ENCODE peak calls at places on chromosome 19, in seven cellular contexts. E is RWPE1, Q is HT1080, I is RPMI7951, X is body of pancreas, V is dermis microvascular lymphatic vessel endothelial cell, M is T-helper 1 cell. J is an unnamed sample.

GRCh38 chr19:41297628-41298326 is 12.2 kb upstream of the CCDC97 start:
- DNase-seq in I (no peak), M (no peak), Q (no peak), V (no peak), X (peak; percentile 34), E (no peak), J (no peak)

GRCh38 chr19:14006766-14007562 is 844 bp upstream of the RFX1 start:
- DNase-seq in X (peak; percentile 87), Q (no peak), I (no peak), M (no peak), V (no peak), E (peak; percentile 79), J (no peak)

GRCh38 chr19:7699003-7699402 is 2.9 kb downstream of the FCER2 start:
- DNase-seq in M (no peak), E (no peak), Q (no peak), V (no peak), X (no peak), I (no peak), J (no peak)

GRCh38 chr19:18053571-18054219 is 33.0 kb downstream of the IL12RB1 start:
- DNase-seq in M (no peak), Q (no peak), E (no peak), I (peak; percentile 71), V (peak; percentile 56), X (no peak), J (no peak)

GRCh38 chr19:6760606-6761005 is 6.6 kb downstream of the SH2D3A start:
- DNase-seq in M (no peak), V (no peak), X (no peak), Q (no peak), I (no peak), E (no peak), J (no peak)

GRCh38 chr19:12773571-12773970 is 1.8 kb downstream of the HOOK2 start:
- DNase-seq in Q (peak; percentile 42), V (no peak), X (no peak), I (peak; percentile 47), M (no peak), E (peak; percentile 21), J (no peak)

GRCh38 chr19:10760268-10760944 is 42.5 kb downstream of the DNM2 start:
- DNase-seq in M (no peak), Q (peak; percentile 24), X (no peak), E (no peak), I (peak; percentile 78), V (no peak), J (no peak)

GRCh38 chr19:35029737-35030256 is 473 bp upstream of the SCN1B start:
- DNase-seq in V (no peak), Q (no peak), I (no peak), X (no peak), M (no peak), E (no peak), J (no peak)

GRCh38 chr19:10935371-10936059 is 6.9 kb downstream of the TIMM29 start:
- DNase-seq in I (no peak), V (no peak), E (no peak), Q (no peak), X (no peak), M (no peak), J (no peak)

GRCh38 chr19:5200844-5201243 is 139.8 kb downstream of the PTPRS start:
- DNase-seq in M (no peak), Q (no peak), X (no peak), V (no peak), I (peak; percentile 15), E (no peak), J (no peak)

GRCh38 chr19:3653865-3654513 is 27.4 kb upstream of the CACTIN start:
- DNase-seq in V (peak; percentile 18), M (no peak), I (no peak), X (no peak), E (no peak), Q (no peak), J (no peak)

GRCh38 chr19:46753420-46754155 is 7.3 kb upstream of the STRN4 start:
- DNase-seq in V (peak; percentile 55), Q (no peak), M (peak; percentile 69), E (no peak), X (peak; percentile 87), I (peak; percentile 42), J (no peak)

GRCh38 chr19:18895828-18896341 is at the start of gene CERS1:
- DNase-seq in I (no peak), E (no peak), X (no peak), V (peak; percentile 45), M (no peak), Q (no peak), J (no peak)

GRCh38 chr19:49887653-49888477 is 8.8 kb downstream of the IL4I1 start:
- DNase-seq in M (no peak), I (no peak), V (no peak), Q (no peak), X (no peak), E (no peak), J (no peak)

GRCh38 chr19:2335848-2336247 is 7.4 kb downstream of the SPPL2B start:
- DNase-seq in X (no peak), E (no peak), M (no peak), V (no peak), Q (no peak), I (no peak), J (no peak)

GRCh38 chr19:35034005-35034502 is 3.8 kb downstream of the SCN1B start:
- DNase-seq in V (no peak), I (no peak), M (no peak), E (no peak), Q (no peak), X (no peak), J (no peak)

GRCh38 chr19:2517881-2518601 is 42.1 kb downstream of the GADD45B start:
- DNase-seq in X (no peak), M (no peak), V (no peak), I (no peak), E (no peak), Q (no peak), J (peak; percentile 76)

GRCh38 chr19:3397266-3398022 is 31.1 kb downstream of the NFIC start:
- DNase-seq in V (no peak), I (peak; percentile 49), X (peak; percentile 81), Q (peak; percentile 63), E (peak; percentile 13), M (no peak), J (no peak)

GRCh38 chr19:8887364-8887763 is 55.2 kb downstream of the MBD3L1 start:
- DNase-seq in V (no peak), E (no peak), I (no peak), M (no peak), X (no peak), Q (no peak), J (no peak)

GRCh38 chr19:2199215-2199614 is 35.5 kb downstream of the DOT1L start:
- DNase-seq in Q (no peak), I (no peak), M (no peak), E (no peak), V (peak; percentile 5), X (no peak), J (no peak)

GRCh38 chr19:42095814-42096230 is 19.9 kb downstream of the ZNF574 start:
- DNase-seq in V (no peak), X (no peak), I (no peak), M (no peak), E (no peak), Q (no peak), J (no peak)

GRCh38 chr19:38392707-38393308 is 4.3 kb downstream of the SPRED3 start:
- DNase-seq in I (peak; percentile 59), Q (peak; percentile 33), M (no peak), E (no peak), V (no peak), X (no peak), J (no peak)

GRCh38 chr19:50660083-50660366 is 10.8 kb downstream of the C19orf81 start:
- DNase-seq in X (no peak), Q (no peak), M (no peak), E (no peak), I (no peak), V (no peak), J (no peak)

GRCh38 chr19:2330632-2331284 is 2.3 kb downstream of the SPPL2B start:
- DNase-seq in I (no peak), V (no peak), M (no peak), E (no peak), Q (no peak), X (peak; percentile 78), J (no peak)

GRCh38 chr19:9947441-9947840 is 11.1 kb upstream of the OLFM2 start:
- DNase-seq in M (no peak), E (no peak), Q (no peak), X (no peak), I (no peak), V (no peak), J (no peak)

GRCh38 chr19:39850892-39851291 is 4.7 kb upstream of the FBL start:
- DNase-seq in M (no peak), Q (no peak), I (no peak), E (no peak), X (no peak), V (no peak), J (no peak)

GRCh38 chr19:47613165-47614146 is 4.5 kb downstream of the BICRA start:
- DNase-seq in E (no peak), Q (peak; percentile 10), I (no peak), M (no peak), V (peak; percentile 64), X (no peak), J (peak; percentile 60)

GRCh38 chr19:50358483-50359431 is 6.7 kb downstream of the NAPSA start:
- DNase-seq in E (peak; percentile 79), V (peak; percentile 58), Q (no peak), X (peak; percentile 80), M (peak; percentile 76), I (peak; percentile 50), J (no peak)

GRCh38 chr19:38394488-38394887 is 6.0 kb downstream of the SPRED3 start:
- DNase-seq in Q (no peak), M (peak; percentile 56), X (no peak), I (no peak), E (no peak), V (peak; percentile 53), J (no peak)

GRCh38 chr19:47725759-47726401 is 12.7 kb downstream of the EHD2 start:
- DNase-seq in X (no peak), I (no peak), M (no peak), E (peak; percentile 78), V (no peak), Q (no peak), J (no peak)

GRCh38 chr19:14072535-14073231 is at the start of gene MISP3:
- DNase-seq in V (peak; percentile 42), E (no peak), I (peak; percentile 39), Q (no peak), X (peak; percentile 91), M (no peak), J (no peak)

GRCh38 chr19:18683109-18683954 is at the start of gene CRTC1:
- DNase-seq in V (peak; percentile 85), E (peak; percentile 98), X (peak; percentile 87), Q (peak; percentile 67), I (peak; percentile 77), M (peak; percentile 92), J (peak; percentile 59)

GRCh38 chr19:45591004-45591637 is 6.5 kb upstream of the OPA3 start:
- DNase-seq in Q (no peak), V (no peak), I (peak; percentile 31), X (peak; percentile 80), M (peak; percentile 14), E (no peak), J (no peak)

GRCh38 chr19:10219678-10220077 is 11.5 kb downstream of the S1PR2 start:
- DNase-seq in E (no peak), Q (peak; percentile 46), V (peak; percentile 27), X (no peak), M (peak; percentile 16), I (peak; percentile 36), J (no peak)

GRCh38 chr19:3670796-3671679 is 29.2 kb downstream of the PIP5K1C start:
- DNase-seq in E (no peak), V (peak; percentile 89), M (no peak), Q (no peak), I (no peak), X (peak; percentile 32), J (no peak)

GRCh38 chr19:8158411-8159074 is 9.2 kb upstream of the FBN3 start:
- DNase-seq in Q (peak; percentile 51), M (peak; percentile 34), E (peak; percentile 67), I (peak; percentile 66), X (peak; percentile 75), V (peak; percentile 86), J (peak; percentile 69)

GRCh38 chr19:38512277-38512676 is 78.8 kb downstream of the RYR1 start:
- DNase-seq in M (no peak), I (peak; percentile 8), Q (no peak), V (no peak), X (no peak), E (no peak), J (no peak)

GRCh38 chr19:44600466-44600865 is 12.9 kb upstream of the IGSF23 start:
- DNase-seq in Q (no peak), X (no peak), E (no peak), I (no peak), V (no peak), M (no peak), J (no peak)